ENCODE peak calls at places on chromosomes 2 and 18, in four cellular contexts. S is iPS-NIHi11, Y is GM03348, F is non-pigmented ciliary epithelial cell. Q is an unnamed sample.

GRCh38 chr2:54353216-54353615 is 97.2 kb upstream of the TSPYL6 start:
- DNase-seq in S (no peak), Y (no peak), F (no peak), Q (peak; percentile 18)

GRCh38 chr18:45686892-45687611 is 36.9 kb upstream of the SLC14A1 start:
- DNase-seq in S (no peak), Y (no peak), F (no peak), Q (no peak)

GRCh38 chr18:62505669-62506494 is 16.9 kb upstream of the ZCCHC2 start:
- DNase-seq in S (no peak), Y (peak; percentile 13), F (no peak), Q (peak; percentile 38)

GRCh38 chr2:85950743-85951142 is 62.0 kb upstream of the ST3GAL5 start:
- DNase-seq in S (no peak), Y (no peak), F (no peak), Q (no peak)

GRCh38 chr18:8153887-8154583 is 455.2 kb upstream of the RAB12 start:
- DNase-seq in S (no peak), Y (peak; percentile 78), F (peak; percentile 51), Q (peak; percentile 61)

GRCh38 chr2:17300141-17300540 is 218.1 kb downstream of the RAD51AP2 start:
- DNase-seq in S (no peak), Y (peak; percentile 81), F (peak; percentile 76), Q (peak; percentile 88)

GRCh38 chr2:235940330-235940729 is 227.9 kb downstream of the GBX2 start:
- DNase-seq in S (no peak), Y (peak; percentile 95), F (peak; percentile 94), Q (peak; percentile 99)

GRCh38 chr2:105653313-105653712 is 91.4 kb upstream of the NCK2 start:
- DNase-seq in S (no peak), Y (no peak), F (no peak), Q (no peak)

GRCh38 chr2:203599509-203599908 is 64.4 kb upstream of the RAPH1 start:
- DNase-seq in S (no peak), Y (no peak), F (no peak), Q (no peak)

GRCh38 chr2:106885326-106885725 is 641 bp downstream of the ST6GAL2 start:
- DNase-seq in S (no peak), Y (no peak), F (peak; percentile 5), Q (no peak)

GRCh38 chr18:2096581-2096980 is 474.7 kb downstream of the METTL4 start:
- DNase-seq in S (no peak), Y (no peak), F (no peak), Q (no peak)

GRCh38 chr2:131431336-131431735 is 44.6 kb upstream of the TUBA3D start:
- DNase-seq in S (no peak), Y (no peak), F (no peak), Q (no peak)

GRCh38 chr2:88834866-88835265 is 143.4 kb downstream of the RPIA start:
- DNase-seq in S (no peak), Y (no peak), F (no peak), Q (no peak)

GRCh38 chr2:24917086-24917485 is 3.0 kb downstream of the ADCY3 start:
- DNase-seq in S (no peak), Y (peak; percentile 25), F (no peak), Q (no peak)

GRCh38 chr2:23556929-23557328 is 171.9 kb downstream of the KLHL29 start:
- DNase-seq in S (no peak), Y (no peak), F (no peak), Q (no peak)

GRCh38 chr18:55779461-55779710 is 191.4 kb upstream of the TCF4 start:
- DNase-seq in S (no peak), Y (peak; percentile 57), F (no peak), Q (no peak)

GRCh38 chr2:98551316-98551715 is 57.0 kb downstream of the COA5 start:
- DNase-seq in S (no peak), Y (no peak), F (no peak), Q (no peak)

GRCh38 chr2:239932881-239933735 is 92.0 kb downstream of the NDUFA10 start:
- DNase-seq in S (no peak), Y (no peak), F (no peak), Q (no peak)